ENCODE peak calls at places on chromosomes 11 and 22, in nine cellular contexts. U is fibroblast of lung, M is transverse colon, P is spleen, Q is right lobe of liver, T is hepatocyte, V is left lung, S is PC-3, O is left ventricle myocardium inferior. Y is an unnamed sample.

GRCh38 chr11:22193348-22194051 is 615 bp downstream of the ANO5 start:
- DNase-seq in U (no peak), M (peak; percentile 14), P (peak; percentile 73), Q (peak; percentile 45), T (peak; percentile 50), V (peak; percentile 31), S (no peak), O (peak; percentile 22), Y (no peak)

GRCh38 chr22:39311592-39312400 is 7.6 kb downstream of the RPL3 start:
- DNase-seq in U (no peak), M (no peak), P (no peak), Q (peak; percentile 25), T (no peak), V (no peak), S (no peak), O (no peak), Y (no peak)

GRCh38 chr11:11318961-11319360 is 34.1 kb downstream of the CSNK2A3 start:
- DNase-seq in U (no peak), M (no peak), P (no peak), Q (no peak), T (no peak), V (no peak), S (no peak), O (no peak), Y (no peak)

GRCh38 chr11:18798941-18799469 is 7.4 kb upstream of the PTPN5 start:
- DNase-seq in U (no peak), M (no peak), P (no peak), Q (no peak), T (no peak), V (no peak), S (peak; percentile 88), O (no peak), Y (peak; percentile 42)

GRCh38 chr11:108269583-108269982 is 46.7 kb downstream of the ATM start:
- DNase-seq in U (no peak), M (no peak), P (no peak), Q (no peak), T (no peak), V (no peak), S (no peak), O (no peak), Y (no peak)

GRCh38 chr11:57240757-57241156 is 3.7 kb upstream of the APLNR start:
- DNase-seq in U (no peak), M (no peak), P (no peak), Q (no peak), T (no peak), V (no peak), S (no peak), O (no peak), Y (no peak)

GRCh38 chr22:47035443-47035881 is 273.0 kb downstream of the TBC1D22A start:
- DNase-seq in U (peak; percentile 31), M (no peak), P (peak; percentile 56), Q (peak; percentile 14), T (no peak), V (no peak), S (no peak), O (no peak), Y (no peak)

GRCh38 chr22:50547231-50547851 is 1.6 kb downstream of the KLHDC7B start:
- DNase-seq in U (no peak), M (no peak), P (peak; percentile 78), Q (no peak), T (no peak), V (no peak), S (no peak), O (no peak), Y (no peak)

GRCh38 chr11:40132881-40133280 is 1326.6 kb downstream of the LRRC4C start:
- DNase-seq in U (no peak), M (no peak), P (no peak), Q (no peak), T (no peak), V (no peak), S (no peak), O (no peak), Y (no peak)

GRCh38 chr11:40133526-40133925 is 1325.9 kb downstream of the LRRC4C start:
- DNase-seq in U (no peak), M (no peak), P (no peak), Q (no peak), T (no peak), V (no peak), S (no peak), O (no peak), Y (no peak)

GRCh38 chr11:40129276-40129675 is 1330.2 kb downstream of the LRRC4C start:
- DNase-seq in U (no peak), M (no peak), P (no peak), Q (no peak), T (peak; percentile 40), V (no peak), S (peak; percentile 39), O (no peak), Y (peak; percentile 23)

GRCh38 chr11:40134820-40135219 is 1324.6 kb downstream of the LRRC4C start:
- DNase-seq in U (no peak), M (no peak), P (no peak), Q (no peak), T (no peak), V (no peak), S (no peak), O (no peak), Y (no peak)

DNA sequence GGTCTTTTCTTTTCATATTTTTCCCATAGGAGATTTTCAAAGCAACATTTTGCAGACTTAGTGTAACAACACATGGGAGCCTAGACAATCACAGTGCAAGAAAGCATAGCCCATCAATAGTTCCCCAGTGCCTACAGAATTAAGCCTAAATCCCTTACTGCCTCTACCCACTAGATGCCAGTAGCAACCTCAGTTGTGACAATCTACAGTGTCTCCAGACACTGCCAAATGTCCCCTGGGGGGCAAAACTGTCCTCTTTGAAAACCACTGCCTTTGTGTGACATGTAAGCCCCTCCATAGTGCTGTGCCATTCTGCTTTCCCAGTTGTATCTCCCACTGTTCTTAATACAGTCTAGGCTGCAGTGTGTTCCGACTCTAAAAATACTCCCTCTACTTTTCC is 1329.0 kb downstream of the LRRC4C start:
- DNase-seq in U (no peak), M (no peak), P (no peak), Q (no peak), T (peak; percentile 17), V (no peak), S (peak; percentile 6), O (no peak), Y (no peak)
- TF ChIP-seq CTCF in U (no peak), M (no peak), P (no peak), Q (no peak), T (peak; percentile 42), V (no peak), S (peak; percentile 35), O (no peak), Y (no peak)

DNA sequence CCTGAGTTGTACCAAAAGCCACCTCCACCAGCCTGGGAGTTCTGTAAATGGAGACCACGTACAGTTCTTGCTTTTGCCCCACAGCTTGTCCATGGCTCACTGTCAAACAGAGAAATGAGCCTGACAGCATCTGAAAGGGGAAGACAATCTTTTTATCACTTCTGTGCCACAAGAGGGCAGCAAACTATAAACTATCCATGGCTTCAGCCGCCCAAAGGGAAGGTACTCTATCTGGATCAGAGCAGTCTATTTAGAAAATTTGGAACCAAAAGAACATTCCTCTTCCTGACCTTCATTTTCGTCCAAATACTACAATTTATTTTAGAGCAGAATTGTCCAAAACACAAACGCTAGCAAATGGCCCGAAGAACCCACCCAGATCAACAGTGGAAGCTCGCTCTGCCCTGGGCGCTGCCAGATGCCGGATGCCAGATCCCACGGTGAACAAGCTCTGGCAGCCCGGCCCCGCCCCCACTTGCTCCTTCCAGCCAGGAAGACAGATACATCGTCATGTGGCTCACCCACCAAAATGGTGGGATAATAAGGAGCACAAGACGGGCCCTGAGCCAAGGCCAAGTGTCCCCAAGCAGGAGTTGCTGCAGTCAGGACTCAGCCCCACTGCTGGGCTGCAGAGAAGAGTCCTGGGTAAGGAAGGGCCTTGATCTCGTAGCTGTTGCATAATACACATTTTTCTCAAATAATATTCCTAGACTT is 23.9 kb upstream of the SCGB1A1 start:
- DNase-seq in U (peak; percentile 88), M (peak; percentile 70), P (peak; percentile 84), Q (peak; percentile 78), T (peak; percentile 89), V (peak; percentile 58), S (peak; percentile 93), O (peak; percentile 79), Y (peak; percentile 87)
- H3K27ac ChIP-seq in U (no peak overlapping the region), M (peak overlapping the region; percentile 76), P (peak overlapping the region; percentile 72), Q (no peak overlapping the region), T (peak overlapping the region; percentile 71), V (peak overlapping the region; percentile 26), S (no peak overlapping the region), O (peak overlapping the region; percentile 71), Y (peak overlapping the region; percentile 81)

GRCh38 chr11:126189109-126189929 is 22.1 kb downstream of the RPUSD4 start:
- DNase-seq in U (no peak), M (peak; percentile 41), P (peak; percentile 67), Q (no peak), T (no peak), V (no peak), S (no peak), O (no peak), Y (no peak)

GRCh38 chr11:126186031-126186698 is 25.3 kb downstream of the RPUSD4 start:
- DNase-seq in U (no peak), M (no peak), P (peak; percentile 71), Q (no peak), T (no peak), V (no peak), S (no peak), O (peak; percentile 69), Y (no peak)

GRCh38 chr11:126185200-126186030 is 26.0 kb downstream of the RPUSD4 start:
- DNase-seq in U (no peak), M (no peak), P (peak; percentile 48), Q (no peak), T (no peak), V (no peak), S (no peak), O (no peak), Y (no peak)

GRCh38 chr11:126188332-126189108 is 22.9 kb downstream of the RPUSD4 start:
- DNase-seq in U (no peak), M (peak; percentile 46), P (peak; percentile 75), Q (no peak), T (no peak), V (no peak), S (no peak), O (no peak), Y (no peak)

DNA sequence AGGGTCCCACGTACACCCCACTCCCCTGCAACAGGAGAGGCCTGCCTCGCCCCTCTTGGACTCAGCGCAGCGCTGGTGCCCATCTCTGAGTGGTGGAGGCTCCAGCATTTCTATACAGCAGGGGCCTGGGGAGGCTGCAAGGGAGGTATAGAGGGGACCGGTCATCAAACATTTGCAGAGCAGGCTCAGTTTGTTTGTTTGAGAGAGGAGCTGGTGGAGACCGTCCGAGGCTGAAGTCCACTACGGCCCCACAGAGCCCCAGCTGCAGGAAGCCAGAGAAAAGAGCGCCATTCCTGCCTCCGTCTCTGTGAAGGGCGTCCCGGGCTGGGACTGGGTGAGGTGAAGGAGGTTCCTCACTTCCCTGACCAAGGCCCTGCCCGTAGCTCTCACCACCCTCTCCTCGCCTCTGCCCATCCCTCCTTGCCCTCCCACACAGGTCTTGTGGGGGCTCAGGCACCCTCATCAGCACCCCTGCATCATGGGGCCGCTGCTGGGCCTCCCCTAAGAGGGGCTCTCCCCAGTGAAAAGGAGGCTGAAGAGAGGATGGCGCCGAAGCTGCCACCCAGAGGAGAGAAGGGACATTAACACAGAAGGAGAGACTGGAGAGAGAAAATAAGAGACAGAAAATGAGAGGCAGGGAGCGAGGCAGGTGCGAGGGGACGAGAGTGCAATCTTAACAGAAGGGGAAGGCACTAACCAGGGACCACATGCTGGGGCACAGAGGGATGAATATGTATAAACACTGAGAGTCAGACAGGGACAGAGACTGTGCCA is 24.6 kb downstream of the RPUSD4 start:
- DNase-seq in U (no peak), M (no peak), P (peak; percentile 65), Q (no peak), T (no peak), V (no peak), S (no peak), O (no peak), Y (no peak)
- TF ChIP-seq CTCF in U (peak; percentile 38), M (no peak), P (no peak), Q (no peak), T (peak; percentile 40), V (no peak), S (peak; percentile 48), O (no peak), Y (no peak)

DNA sequence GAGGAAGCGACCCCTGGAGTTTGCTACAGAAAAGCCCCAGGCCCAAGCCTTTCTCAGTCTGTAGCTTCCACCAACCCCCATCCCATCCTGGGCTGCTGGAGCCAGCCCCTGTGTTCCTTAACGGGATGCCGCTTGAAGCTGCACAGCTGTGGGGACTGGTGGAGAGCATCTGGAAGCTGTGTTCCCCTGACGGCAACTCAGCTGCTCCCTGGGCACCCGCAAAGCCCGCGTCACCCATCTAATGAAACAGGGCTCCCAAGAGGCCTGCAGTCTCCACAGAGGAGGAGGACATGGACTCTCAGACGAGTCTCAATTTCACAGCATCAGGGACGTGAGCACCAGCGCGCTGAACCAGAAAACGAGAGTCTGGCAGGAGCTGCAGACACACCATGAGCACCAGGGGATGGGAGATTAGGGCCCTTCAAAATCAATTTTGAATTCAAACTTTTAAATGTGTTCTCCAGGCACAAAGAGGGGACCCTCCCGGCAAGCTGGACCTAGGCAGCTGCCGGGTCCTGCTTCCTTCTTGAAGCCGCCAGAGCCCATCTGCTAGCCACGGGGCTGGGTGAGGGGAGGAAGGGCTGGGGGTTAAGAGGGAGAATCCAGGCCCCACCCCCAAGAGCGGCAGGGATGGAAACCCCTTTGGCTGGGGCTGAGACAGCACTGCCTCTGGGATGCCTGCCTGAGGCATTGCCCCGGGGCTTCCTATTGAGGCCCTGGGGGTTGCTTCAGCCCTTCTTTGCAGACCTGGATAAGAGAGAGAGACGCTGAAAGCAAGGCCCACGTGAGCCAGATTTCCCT is 21.0 kb downstream of the LMO1 start:
- DNase-seq in U (no peak), M (no peak), P (no peak), Q (no peak), T (no peak), V (no peak), S (no peak), O (no peak), Y (no peak)
- H3K27ac ChIP-seq in U (no peak overlapping the region), M (no peak overlapping the region), P (no peak overlapping the region), Q (no peak overlapping the region), T (no peak overlapping the region), V (no peak overlapping the region), S (no peak overlapping the region), O (no peak overlapping the region), Y (no peak overlapping the region)

Y was measured in RWPE1.